ENCODE peak calls at places on chromosomes 12 and 14, in nine cellular contexts. Y, J, B, T, H, O, I, Q and L are unnamed samples.

GRCh38 chr14:105430535-105430934 is 10.9 kb downstream of the MTA1 start:
- DNase-seq in Y (peak; percentile 60), I (no peak), J (no peak), T (peak; percentile 72), O (no peak), B (no peak), H (no peak), Q (no peak), L (no peak)

GRCh38 chr12:56518570-56518969 is 3.0 kb upstream of the RBMS2 start:
- DNase-seq in B (no peak), H (no peak), T (peak; percentile 86), I (no peak), Q (no peak), Y (peak; percentile 80), J (no peak), O (no peak), L (no peak)

GRCh38 chr14:65156568-65157366 is 54.5 kb upstream of the MAX start:
- DNase-seq in B (no peak), J (no peak), I (no peak), O (no peak), Q (no peak), H (no peak), T (peak; percentile 60), Y (no peak), L (peak; percentile 79)

GRCh38 chr12:1805441-1806081 is 14.8 kb upstream of the LRTM2 start:
- DNase-seq in Q (no peak), T (no peak), H (no peak), O (no peak), Y (no peak), I (no peak), B (no peak), J (no peak), L (no peak)

GRCh38 chr12:97131220-97131981 is 224.3 kb downstream of the NEDD1 start:
- DNase-seq in T (no peak), B (no peak), O (no peak), I (no peak), Q (no peak), Y (no peak), H (no peak), J (no peak), L (no peak)

GRCh38 chr12:67617619-67618018 is 30.9 kb upstream of the DYRK2 start:
- DNase-seq in I (no peak), O (no peak), T (no peak), B (no peak), H (no peak), Y (no peak), J (no peak), Q (no peak), L (no peak)

GRCh38 chr12:11703378-11703777 is 53.9 kb downstream of the ETV6 start:
- DNase-seq in H (no peak), J (no peak), T (no peak), I (no peak), O (no peak), Y (no peak), B (no peak), Q (no peak), L (no peak)

GRCh38 chr12:111066744-111067437 is 146.5 kb upstream of the MYL2 start:
- DNase-seq in I (no peak), T (peak; percentile 30), B (no peak), Q (no peak), O (no peak), H (no peak), J (no peak), Y (no peak), L (no peak)

GRCh38 chr12:122870163-122870842 is 25.6 kb downstream of the VPS37B start:
- DNase-seq in J (peak; percentile 14), T (no peak), I (no peak), Q (no peak), Y (no peak), B (no peak), O (no peak), H (no peak), L (no peak)

GRCh38 chr14:56004323-56004722 is 113.9 kb upstream of the PELI2 start:
- DNase-seq in Y (no peak), J (no peak), Q (no peak), H (no peak), T (no peak), O (no peak), I (no peak), B (no peak), L (no peak)

GRCh38 chr14:37145395-37145794 is 27.0 kb downstream of the SLC25A21 start:
- DNase-seq in H (no peak), Q (no peak), O (no peak), B (no peak), J (no peak), Y (no peak), I (no peak), T (no peak), L (no peak)

GRCh38 chr12:8662592-8662991 is at the start of gene MFAP5:
- DNase-seq in Y (no peak), Q (no peak), H (no peak), I (no peak), B (no peak), T (no peak), O (no peak), J (no peak), L (no peak)

GRCh38 chr12:58026892-58027891 is 85.8 kb downstream of the ATP23 start:
- DNase-seq in J (no peak), I (no peak), B (no peak), Q (no peak), Y (no peak), H (no peak), O (no peak), T (no peak), L (no peak)

GRCh38 chr14:59582845-59583509 is 6.4 kb upstream of the CCDC175 start:
- DNase-seq in I (no peak), B (no peak), O (no peak), Y (no peak), J (no peak), H (no peak), Q (no peak), T (no peak), L (no peak)

GRCh38 chr14:102848830-102849521 is 71.7 kb downstream of the TRAF3 start:
- DNase-seq in T (no peak), B (no peak), J (no peak), Y (no peak), H (peak; percentile 7), O (no peak), Q (no peak), I (no peak), L (no peak)

GRCh38 chr12:47650469-47650868 is 55.4 kb downstream of the RPAP3 start:
- DNase-seq in B (no peak), O (no peak), Y (no peak), T (no peak), H (no peak), I (no peak), J (no peak), Q (no peak), L (peak; percentile 20)

GRCh38 chr14:45135181-45135580 is 549 bp upstream of the FANCM start:
- DNase-seq in Y (no peak), I (peak; percentile 5), B (no peak), J (no peak), H (peak; percentile 49), T (peak; percentile 1), Q (no peak), O (no peak), L (no peak)

GRCh38 chr12:51970904-51971646 is 19.6 kb downstream of the ACVR1B start:
- DNase-seq in J (peak; percentile 44), Q (no peak), H (no peak), B (no peak), T (peak; percentile 63), Y (no peak), O (no peak), I (peak; percentile 31), L (peak; percentile 67)

GRCh38 chr12:123654129-123654701 is 16.7 kb upstream of the TCTN2 start:
- DNase-seq in I (no peak), B (no peak), Q (no peak), H (no peak), T (no peak), J (no peak), Y (no peak), O (no peak), L (no peak)

GRCh38 chr14:68782091-68782981 is 10.5 kb downstream of the ZFP36L1 start:
- DNase-seq in T (no peak), Q (no peak), H (no peak), Y (no peak), B (no peak), O (no peak), I (no peak), J (peak; percentile 77), L (no peak)

GRCh38 chr12:14952295-14952995 is 9.0 kb downstream of the ARHGDIB start:
- DNase-seq in Q (no peak), I (no peak), Y (peak; percentile 36), J (peak; percentile 58), B (peak; percentile 18), T (peak; percentile 93), H (peak; percentile 14), O (no peak), L (peak; percentile 21)

GRCh38 chr12:7747196-7747595 is at the start of gene CLEC4C:
- DNase-seq in H (no peak), O (no peak), I (no peak), T (no peak), Q (no peak), J (no peak), Y (no peak), B (no peak), L (no peak)

GRCh38 chr12:65280306-65280705 is 1.8 kb downstream of the MSRB3 start:
- DNase-seq in O (no peak), B (no peak), H (no peak), Q (no peak), Y (no peak), I (no peak), T (no peak), J (no peak), L (no peak)